ENCODE peak calls at places on chromosomes 12 and 14, in five cellular contexts. A is effector memory CD4-positive, alpha-beta T cell; R is RWPE2; X is GM23248; S is thoracic aorta. Z is an unnamed sample.

GRCh38 chr12:17079251-17079909 is 473.4 kb upstream of the LMO3 start:
- DNase-seq in S (no peak), X (no peak), R (no peak), A (no peak), Z (no peak)

GRCh38 chr12:2682301-2683282 is 112.2 kb upstream of the FKBP4 start:
- DNase-seq in R (no peak), A (no peak), S (no peak), X (peak), Z (peak)

GRCh38 chr12:67590122-67590795 is 58.3 kb upstream of the DYRK2 start:
- DNase-seq in X (no peak), R (no peak), S (no peak), A (no peak), Z (no peak)

GRCh38 chr12:109714141-109714912 is 702 bp downstream of the FAM222A start:
- DNase-seq in R (no peak), S (no peak), X (peak), A (peak), Z (peak)

GRCh38 chr12:23640754-23641153 is 308.7 kb downstream of the SOX5 start:
- DNase-seq in A (no peak), X (no peak), S (no peak), R (no peak), Z (no peak)

GRCh38 chr14:39181026-39181692 is 6.1 kb downstream of the PNN start:
- DNase-seq in A (no peak), X (peak), R (no peak), S (no peak), Z (no peak)

GRCh38 chr12:70190252-70191010 is 52.8 kb upstream of the CNOT2 start:
- DNase-seq in R (no peak), A (no peak), S (no peak), X (peak), Z (peak)

GRCh38 chr12:130878193-130879185 is 6.6 kb downstream of the RAN start:
- DNase-seq in R (no peak), A (no peak), S (no peak), X (no peak), Z (no peak)

GRCh38 chr12:48917857-48918537 is 7.3 kb downstream of the FKBP11 start:
- DNase-seq in R (no peak), X (no peak), A (peak), S (no peak), Z (no peak)

GRCh38 chr12:16607895-16608294 is 1.9 kb upstream of the LMO3 start:
- DNase-seq in X (no peak), S (no peak), R (no peak), A (no peak), Z (no peak)

GRCh38 chr12:113173081-113173698 is 12.1 kb downstream of the DDX54 start:
- DNase-seq in S (no peak), R (no peak), X (no peak), A (no peak), Z (no peak)

GRCh38 chr14:50082308-50082742 is 34.0 kb downstream of the VCPKMT start:
- DNase-seq in S (no peak), A (peak), X (no peak), R (no peak), Z (no peak)

GRCh38 chr12:116595672-116596071 is 36.5 kb downstream of the MAP1LC3B2 start:
- DNase-seq in R (no peak), S (no peak), A (no peak), X (no peak), Z (no peak)

GRCh38 chr14:68701001-68701741 is 91.7 kb downstream of the ZFP36L1 start:
- DNase-seq in R (no peak), X (no peak), A (no peak), S (no peak), Z (no peak)

GRCh38 chr14:21090940-21091663 is 7.4 kb downstream of the ZNF219 start:
- DNase-seq in R (no peak), X (no peak), A (no peak), S (no peak), Z (no peak)

GRCh38 chr12:56521209-56521589 is 421 bp upstream of the RBMS2 start:
- DNase-seq in R (no peak), X (peak), A (no peak), S (no peak), Z (no peak)

GRCh38 chr14:68135566-68135965 is 316.0 kb downstream of the RAD51B start:
- DNase-seq in X (peak), A (no peak), R (no peak), S (no peak), Z (no peak)

GRCh38 chr12:6703631-6704030 is 3.0 kb upstream of the PIANP start:
- DNase-seq in S (no peak), R (no peak), A (no peak), X (peak), Z (no peak)

GRCh38 chr14:20477211-20477876 is 8.1 kb downstream of the PNP start:
- DNase-seq in X (peak), S (no peak), A (peak), R (no peak), Z (peak)

GRCh38 chr14:33922125-33922524 is 28.7 kb downstream of the EGLN3 start:
- DNase-seq in X (no peak), R (no peak), S (no peak), A (no peak), Z (peak)

GRCh38 chr12:54229624-54230212 is 40.9 kb upstream of the SMUG1 start:
- DNase-seq in R (no peak), S (no peak), X (peak), A (no peak), Z (peak)

GRCh38 chr14:105941226-105942166 is 415.1 kb downstream of the TMEM121 start:
- DNase-seq in R (peak), X (no peak), S (no peak), A (no peak), Z (no peak)

GRCh38 chr14:31556191-31556590 is 5.0 kb upstream of the NUBPL start:
- DNase-seq in R (no peak), X (no peak), A (no peak), S (no peak), Z (no peak)

GRCh38 chr14:20682127-20682434 is 2.3 kb upstream of the RNASE4 start:
- DNase-seq in A (no peak), X (no peak), S (no peak), R (no peak), Z (no peak)

GRCh38 chr12:53659011-53659551 is 16.8 kb downstream of the ATP5MC2 start:
- DNase-seq in S (no peak), A (no peak), R (no peak), X (peak), Z (peak)

GRCh38 chr14:77260631-77261030 is 10.4 kb downstream of the NGB start:
- DNase-seq in X (no peak), S (no peak), A (no peak), R (no peak), Z (no peak)

GRCh38 chr12:58509116-58509885 is 411.0 kb downstream of the LRIG3 start:
- DNase-seq in X (peak), A (no peak), S (no peak), R (no peak), Z (peak)

GRCh38 chr14:52834440-52834842 is 43.0 kb upstream of the GNPNAT1 start:
- DNase-seq in X (peak), S (no peak), A (no peak), R (no peak), Z (peak)

GRCh38 chr14:60968099-60968498 is 12.8 kb downstream of the TRMT5 start:
- DNase-seq in X (no peak), A (no peak), S (no peak), R (no peak), Z (no peak)

GRCh38 chr14:98623806-98624430 is 648.1 kb downstream of the BCL11B start:
- DNase-seq in R (no peak), A (no peak), X (no peak), S (no peak), Z (no peak)

GRCh38 chr12:45232771-45233372 is 17.0 kb downstream of the ANO6 start:
- DNase-seq in A (no peak), S (peak), R (peak), X (peak), Z (peak)

GRCh38 chr14:94098359-94098758 is 12.2 kb upstream of the IFI27 start:
- DNase-seq in A (no peak), S (no peak), R (no peak), X (peak), Z (no peak)

GRCh38 chr12:38711055-38711454 is 194.3 kb downstream of the CPNE8 start:
- DNase-seq in A (no peak), R (no peak), S (no peak), X (no peak), Z (no peak)

GRCh38 chr14:21171128-21171527 is 15.3 kb upstream of the OR5AU1 start:
- DNase-seq in X (no peak), R (no peak), A (no peak), S (no peak), Z (no peak)

GRCh38 chr14:94129758-94130414 is 482 bp upstream of the IFI27L2 start:
- DNase-seq in S (no peak), A (no peak), R (no peak), X (peak), Z (peak)

GRCh38 chr14:31465113-31465512 is 7.8 kb upstream of the DTD2 start:
- DNase-seq in A (no peak), R (no peak), S (no peak), X (peak), Z (no peak)

GRCh38 chr14:55581011-55581806 is 1.2 kb downstream of the KTN1 start:
- DNase-seq in A (peak), R (no peak), S (no peak), X (peak), Z (peak)

DNA sequence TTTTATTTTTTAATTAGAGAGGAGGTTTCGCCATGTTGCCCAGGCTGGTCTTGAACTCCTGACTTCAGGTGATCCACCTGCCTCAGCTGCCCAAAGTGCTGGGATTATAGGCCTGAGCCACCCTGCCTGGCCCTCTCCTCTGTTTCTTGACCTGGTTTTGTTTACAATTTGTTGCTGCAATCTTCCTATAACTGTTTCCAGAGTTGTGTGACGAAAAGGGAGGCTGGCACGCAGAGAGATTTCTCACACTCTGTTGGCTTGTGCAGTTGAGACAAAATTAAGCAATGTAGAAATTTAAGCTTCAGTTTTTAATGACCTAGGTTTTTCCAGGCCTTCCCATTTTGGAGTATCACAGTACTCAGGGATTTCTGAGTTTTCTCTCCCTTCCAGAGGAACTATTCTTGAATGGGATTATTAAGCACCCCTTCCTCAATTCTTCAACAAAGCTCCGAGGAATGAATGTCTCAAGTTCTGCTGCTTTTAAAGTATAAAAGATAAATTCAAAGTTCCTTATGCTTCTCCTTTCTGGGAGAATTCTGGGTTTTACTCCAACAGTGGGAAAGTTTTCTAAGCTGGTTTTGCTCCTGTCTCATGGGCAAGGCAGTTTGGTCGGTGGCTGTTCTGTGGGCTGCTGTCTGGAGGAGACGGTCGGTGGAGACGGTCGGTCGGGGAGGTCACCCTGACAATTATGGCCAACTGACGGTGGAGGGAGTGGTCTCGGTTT is 20.4 kb upstream of the FOS start:
- DNase-seq in A (no peak), R (no peak), S (no peak), X (peak), Z (no peak)
- H3K4me3 ChIP-seq in A (peak), R (peak), S (peak), X (peak), Z (peak)

GRCh38 chr12:104814944-104815343 is 143.1 kb downstream of the SLC41A2 start:
- DNase-seq in R (no peak), A (no peak), S (no peak), X (no peak), Z (no peak)

GRCh38 chr12:104816845-104817503 is 141.1 kb downstream of the SLC41A2 start:
- DNase-seq in R (no peak), X (peak), S (no peak), A (no peak), Z (no peak)

DNA sequence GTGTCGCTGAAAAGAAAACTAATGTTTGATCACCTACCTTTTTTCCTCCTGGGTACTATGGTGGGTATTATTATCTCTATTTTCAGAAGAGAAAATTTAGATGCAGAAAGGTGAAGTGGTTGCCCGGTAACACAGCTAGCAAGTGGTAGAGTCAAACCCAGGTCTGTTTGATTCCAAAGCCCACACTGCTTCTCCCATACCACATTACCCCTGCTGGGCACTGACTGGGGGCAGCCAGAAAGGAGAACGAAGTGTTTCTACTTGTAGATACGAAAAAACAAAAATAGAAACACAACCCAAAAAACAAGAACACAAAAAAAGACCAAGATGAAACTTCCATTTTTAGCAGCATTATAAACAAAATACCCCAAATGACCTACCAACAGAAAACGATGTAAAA is 142.2 kb downstream of the SLC41A2 start:
- DNase-seq in X (no peak), S (no peak), R (no peak), A (no peak), Z (no peak)
- H3K27ac ChIP-seq in X (no peak), S (no peak), R (no peak), A (no peak), Z (no peak)

GRCh38 chr14:95449131-95449530 is 67.3 kb downstream of the SYNE3 start:
- DNase-seq in S (no peak), R (no peak), X (no peak), A (no peak), Z (no peak)
- H3K4me3 ChIP-seq in S (no peak), R (no peak), X (no peak), A (no peak), Z (no peak)

GRCh38 chr12:122866379-122866778 is 29.5 kb downstream of the VPS37B start:
- DNase-seq in A (no peak), R (no peak), S (no peak), X (no peak), Z (no peak)

GRCh38 chr12:122867701-122868461 is 28.0 kb downstream of the VPS37B start:
- DNase-seq in S (no peak), R (peak), X (no peak), A (no peak), Z (peak)

GRCh38 chr12:122866950-122867607 is 28.8 kb downstream of the VPS37B start:
- DNase-seq in X (no peak), A (no peak), R (no peak), S (no peak), Z (no peak)

GRCh38 chr12:122864894-122865253 is 29.6 kb downstream of the HIP1R start:
- DNase-seq in X (no peak), R (no peak), S (no peak), A (no peak), Z (no peak)

DNA sequence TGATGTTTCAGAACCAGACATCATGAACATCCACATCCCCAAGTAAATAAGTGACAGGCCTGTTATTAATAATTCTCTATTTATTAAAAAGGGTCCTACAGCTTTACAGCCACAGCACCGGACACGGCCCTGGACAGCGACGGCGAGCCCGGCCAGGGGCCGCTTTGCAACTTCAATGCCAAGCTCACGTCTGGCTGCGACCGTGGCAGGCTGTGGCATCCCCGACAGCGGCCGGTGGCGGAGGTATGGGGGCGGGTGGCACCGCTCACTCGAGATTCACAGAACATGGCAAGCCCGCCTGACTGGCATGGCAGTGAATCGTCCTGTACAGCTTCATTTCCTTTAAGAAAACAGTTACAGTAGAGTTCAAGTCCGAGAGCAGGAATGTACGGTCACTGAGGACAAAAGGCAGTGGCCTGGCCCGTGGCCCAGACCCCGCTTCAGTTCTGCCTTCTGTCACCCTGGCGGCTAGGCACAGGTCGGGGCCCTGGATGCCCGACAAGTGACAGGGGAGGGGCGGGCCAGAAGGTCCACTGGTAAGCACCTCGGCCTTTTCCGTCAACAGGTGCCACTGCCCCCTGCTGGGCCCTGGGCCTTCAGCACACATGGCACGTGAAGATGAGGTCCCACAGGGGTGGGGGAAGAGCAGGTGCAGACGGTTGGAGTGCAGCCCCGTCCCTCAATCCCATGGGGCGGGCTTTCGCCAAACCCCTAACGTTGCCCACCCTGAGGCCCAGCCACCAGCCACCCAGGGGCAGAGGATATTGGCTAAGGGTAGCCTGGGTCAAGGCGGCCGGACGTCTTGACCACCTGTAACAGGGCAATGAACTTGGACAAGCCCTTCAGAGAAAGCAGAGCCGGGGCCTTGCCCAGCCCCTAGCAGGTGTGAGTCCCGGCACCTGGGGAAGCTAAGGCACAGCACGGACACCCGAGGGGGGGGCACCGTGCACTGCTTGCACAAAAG is 30.3 kb downstream of the HIP1R start:
- DNase-seq in X (peak), A (no peak), R (peak), S (no peak), Z (peak)
- H3K27ac ChIP-seq in X (no peak), A (no peak), R (peak), S (no peak), Z (no peak)

DNA sequence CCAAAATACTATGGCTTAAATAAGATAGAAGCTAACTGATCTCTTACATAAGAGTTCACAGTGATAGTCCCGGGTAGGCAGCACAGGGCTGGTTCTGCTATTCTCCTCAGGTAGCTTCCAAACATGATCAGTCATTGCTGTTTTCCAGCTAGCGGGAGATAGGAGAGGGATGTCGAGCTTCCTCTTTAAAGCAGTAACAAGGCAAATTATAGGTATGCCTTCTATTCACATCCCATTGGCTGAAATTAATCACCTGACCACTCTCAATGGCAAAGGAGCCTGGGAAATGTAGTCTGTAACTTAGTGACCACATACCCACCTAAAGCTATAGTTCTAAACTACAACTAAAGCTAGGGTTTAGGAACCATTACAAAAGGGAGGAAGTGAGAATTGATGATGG is 34.5 kb upstream of the VRK1 start:
- DNase-seq in S (no peak), A (no peak), X (peak), R (no peak), Z (peak)
- H3K4me3 ChIP-seq in S (no peak), A (no peak), X (no peak), R (no peak), Z (no peak)

Z was measured in endothelial cell of umbilical vein.